ENCODE peak calls at places on chromosomes 5 and 9, in nine cellular contexts. Q is fibroblast of lung, G is IMR-90, Y is HCT116, B is neural progenitor cell, X is SK-N-SH, T is PC-9, C is hepatocyte, N is GM23338. U is an unnamed sample.

GRCh38 chr5:60801406-60802090 is 42.5 kb downstream of the ELOVL7 start:
- DNase-seq in Q (no peak), G (no peak), Y (no peak), B (no peak), X (no peak), T (no peak), C (peak; percentile 44), N (no peak), U (no peak)

GRCh38 chr9:489198-490197 is 274.8 kb downstream of the DOCK8 start:
- DNase-seq in Q (no peak), G (no peak), Y (no peak), B (no peak), X (no peak), T (peak; percentile 64), C (no peak), N (no peak), U (no peak)

GRCh38 chr5:10949856-10950630 is 189.0 kb upstream of the DAP start:
- DNase-seq in Q (no peak), G (no peak), Y (no peak), B (no peak), X (no peak), T (no peak), C (no peak), N (no peak), U (no peak)

GRCh38 chr5:140388052-140388451 is 13.6 kb upstream of the ANKHD1 start:
- DNase-seq in Q (no peak), G (no peak), Y (no peak), B (no peak), X (no peak), T (no peak), C (no peak), N (no peak), U (no peak)

GRCh38 chr9:98575379-98576346 is 133.1 kb downstream of the GABBR2 start:
- DNase-seq in Q (peak; percentile 65), G (peak; percentile 88), Y (no peak), B (no peak), X (no peak), T (peak; percentile 94), C (no peak), N (no peak), U (peak; percentile 34)

GRCh38 chr5:81829242-81829641 is 78.3 kb upstream of the SSBP2 start:
- DNase-seq in Q (no peak), G (peak; percentile 42), Y (no peak), B (no peak), X (no peak), T (no peak), C (no peak), N (no peak), U (no peak)

GRCh38 chr5:163916376-163916775 is 411.0 kb downstream of the MAT2B start:
- DNase-seq in Q (peak; percentile 24), G (peak; percentile 8), Y (no peak), B (no peak), X (no peak), T (no peak), C (no peak), N (no peak), U (no peak)

GRCh38 chr5:66860199-66860975 is 264.2 kb downstream of the MAST4 start:
- DNase-seq in Q (no peak), G (no peak), Y (no peak), B (peak; percentile 24), X (no peak), T (no peak), C (no peak), N (peak; percentile 39), U (no peak)

GRCh38 chr9:127825319-127826051 is 22.8 kb downstream of the FPGS start:
- DNase-seq in Q (no peak), G (no peak), Y (no peak), B (peak; percentile 92), X (peak; percentile 80), T (no peak), C (peak; percentile 80), N (peak; percentile 97), U (no peak)

GRCh38 chr9:35828716-35829083 is at the start of gene FAM221B:
- DNase-seq in Q (no peak), G (no peak), Y (no peak), B (peak; percentile 89), X (no peak), T (no peak), C (peak; percentile 39), N (peak; percentile 93), U (no peak)

GRCh38 chr9:91119147-91119546 is 242.6 kb downstream of the AUH start:
- DNase-seq in Q (peak; percentile 54), G (peak; percentile 77), Y (no peak), B (no peak), X (no peak), T (no peak), C (no peak), N (peak; percentile 9), U (no peak)

GRCh38 chr5:55592388-55593114 is 57.8 kb upstream of the PLPP1 start:
- DNase-seq in Q (no peak), G (no peak), Y (no peak), B (no peak), X (no peak), T (no peak), C (no peak), N (no peak), U (no peak)

GRCh38 chr5:179222246-179223017 is 122.8 kb downstream of the ADAMTS2 start:
- DNase-seq in Q (no peak), G (no peak), Y (no peak), B (no peak), X (no peak), T (no peak), C (no peak), N (no peak), U (no peak)
- H4K20me1 ChIP-seq in Q (no peaks in the 10 kb centered on the region), G (peaks cover 20% of the 10 kb centered on the region), Y (no peaks in the 10 kb centered on the region), B (no peaks in the 10 kb centered on the region), X (no peaks in the 10 kb centered on the region), T (no peaks in the 10 kb centered on the region), C (no peaks in the 10 kb centered on the region), N (no peaks in the 10 kb centered on the region), U (no peaks in the 10 kb centered on the region)

GRCh38 chr9:130029223-130029583 is 13.8 kb downstream of the FNBP1 start:
- DNase-seq in Q (no peak), G (no peak), Y (no peak), B (no peak), X (no peak), T (no peak), C (no peak), N (no peak), U (no peak)
- H4K20me1 ChIP-seq in Q (no peaks in the 10 kb centered on the region), G (peaks cover 48% of the 10 kb centered on the region), Y (peaks cover 3% of the 10 kb centered on the region), B (peaks cover 44% of the 10 kb centered on the region), X (peaks cover 38% of the 10 kb centered on the region), T (no peaks in the 10 kb centered on the region), C (peaks cover 4% of the 10 kb centered on the region), N (peaks cover 13% of the 10 kb centered on the region), U (peaks cover 91% of the 10 kb centered on the region)

DNA sequence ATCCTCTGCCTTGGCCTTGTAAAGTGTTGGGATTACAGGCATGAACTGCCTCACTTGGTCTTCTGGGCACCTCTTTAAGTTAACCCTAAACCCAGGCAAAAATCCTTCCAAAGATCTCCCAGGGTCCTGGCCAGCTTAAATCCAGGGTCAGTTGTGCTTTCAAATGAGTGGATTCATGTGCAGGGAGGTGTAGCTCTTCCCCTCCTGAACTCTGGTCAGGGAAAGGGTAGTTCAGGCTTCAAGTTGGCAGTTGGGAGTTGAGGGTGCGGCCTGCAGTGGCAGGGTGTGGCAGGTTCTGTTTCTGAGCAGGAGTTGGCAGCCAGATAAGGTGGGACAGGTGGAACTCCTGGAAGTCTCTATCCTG is 3.6 kb downstream of the HNRNPAB start:
- DNase-seq in Q (no peak), G (no peak), Y (no peak), B (no peak), X (no peak), T (no peak), C (no peak), N (no peak), U (no peak)
- H4K20me1 ChIP-seq in Q (peaks cover 16% of the 10 kb centered on the region), G (peaks cover 69% of the 10 kb centered on the region), Y (peaks cover 57% of the 10 kb centered on the region), B (peaks cover 79% of the 10 kb centered on the region), X (peaks cover 77% of the 10 kb centered on the region), T (peaks cover 73% of the 10 kb centered on the region), C (peaks cover 51% of the 10 kb centered on the region), N (peaks cover 64% of the 10 kb centered on the region), U (peaks cover 77% of the 10 kb centered on the region)

GRCh38 chr9:124394596-124394995 is 20.6 kb downstream of the PSMB7 start:
- DNase-seq in Q (no peak), G (no peak), Y (no peak), B (no peak), X (no peak), T (no peak), C (no peak), N (no peak), U (no peak)
- H4K20me1 ChIP-seq in Q (no peaks in the 10 kb centered on the region), G (peaks cover 52% of the 10 kb centered on the region), Y (peaks cover 50% of the 10 kb centered on the region), B (peaks cover 58% of the 10 kb centered on the region), X (peaks cover 69% of the 10 kb centered on the region), T (peaks cover 20% of the 10 kb centered on the region), C (peaks cover 68% of the 10 kb centered on the region), N (peaks cover 40% of the 10 kb centered on the region), U (peaks cover 69% of the 10 kb centered on the region)

U was measured in DND-41.